ENCODE peak calls at places on chromosomes 6 and 20, in four cellular contexts. L is HepG2, N is K562, T is GM12878. Q is an unnamed sample.

GRCh38 chr6:152110878-152111820 is 303.7 kb downstream of the ESR1 start:
- DNase-seq in L (no peak), N (no peak), T (no peak), Q (no peak)

GRCh38 chr20:44040202-44040915 is 125.7 kb downstream of the TOX2 start:
- DNase-seq in L (no peak), N (no peak), T (no peak), Q (no peak)

GRCh38 chr6:135170849-135171248 is 10.3 kb upstream of the MYB start:
- DNase-seq in L (no peak), N (no peak), T (no peak), Q (no peak)

GRCh38 chr6:85004283-85005010 is 240.0 kb upstream of the TBX18 start:
- DNase-seq in L (no peak), N (no peak), T (no peak), Q (no peak)

GRCh38 chr20:9422335-9422734 is 92.1 kb upstream of the LAMP5 start:
- DNase-seq in L (no peak), N (no peak), T (no peak), Q (no peak)

GRCh38 chr20:10761232-10761631 is 87.4 kb upstream of the JAG1 start:
- DNase-seq in L (peak), N (no peak), T (no peak), Q (no peak)

GRCh38 chr6:79719248-79719975 is 88.3 kb downstream of the SH3BGRL2 start:
- DNase-seq in L (no peak), N (peak), T (no peak), Q (no peak)

GRCh38 chr6:5023923-5024322 is 20.1 kb upstream of the RPP40 start:
- DNase-seq in L (no peak), N (no peak), T (no peak), Q (no peak)

GRCh38 chr6:119446623-119447008 is 97.1 kb upstream of the MAN1A1 start:
- DNase-seq in L (no peak), N (peak), T (no peak), Q (no peak)

DNA sequence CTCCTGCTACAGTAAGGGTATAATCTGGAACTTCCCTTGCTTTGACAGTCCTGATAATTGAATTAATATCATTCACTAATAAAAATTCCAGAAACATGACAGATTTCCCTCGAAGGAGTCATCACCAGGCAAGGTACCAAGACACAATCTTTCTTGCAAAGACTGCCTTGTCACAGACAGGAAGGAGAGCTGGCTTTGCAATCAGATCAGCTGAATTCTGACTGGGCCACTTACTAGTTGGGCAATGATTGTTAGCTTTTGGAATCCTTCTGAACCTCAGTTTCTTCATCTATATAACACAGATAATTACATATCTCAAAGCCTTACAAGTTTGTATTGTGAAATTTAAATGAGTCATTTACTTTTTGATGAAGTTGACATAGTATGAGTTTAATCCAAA is 344.2 kb downstream of the RFPL4B start:
- DNase-seq in L (no peak), N (peak), T (no peak), Q (no peak)
- TF ChIP-seq SP1 in L (no peak), N (no peak), T (no peak), Q (no peak)

GRCh38 chr20:25340380-25340779 is 50.3 kb downstream of the ABHD12 start:
- DNase-seq in L (no peak), N (no peak), T (no peak), Q (no peak)
- TF ChIP-seq BHLHE40 in L (no peak), N (no peak), T (no peak), Q (no peak)

GRCh38 chr6:70956451-70957283 is at the start of gene B3GAT2:
- DNase-seq in L (no peak), N (no peak), T (no peak), Q (peak)
- TF ChIP-seq SP1 in L (no peak), N (no peak), T (no peak), Q (no peak)

GRCh38 chr6:17885889-17886576 is 101.4 kb downstream of the KIF13A start:
- DNase-seq in L (no peak), N (no peak), T (no peak), Q (no peak)
- TF ChIP-seq BHLHE40 in L (no peak), N (no peak), T (no peak), Q (no peak)

DNA sequence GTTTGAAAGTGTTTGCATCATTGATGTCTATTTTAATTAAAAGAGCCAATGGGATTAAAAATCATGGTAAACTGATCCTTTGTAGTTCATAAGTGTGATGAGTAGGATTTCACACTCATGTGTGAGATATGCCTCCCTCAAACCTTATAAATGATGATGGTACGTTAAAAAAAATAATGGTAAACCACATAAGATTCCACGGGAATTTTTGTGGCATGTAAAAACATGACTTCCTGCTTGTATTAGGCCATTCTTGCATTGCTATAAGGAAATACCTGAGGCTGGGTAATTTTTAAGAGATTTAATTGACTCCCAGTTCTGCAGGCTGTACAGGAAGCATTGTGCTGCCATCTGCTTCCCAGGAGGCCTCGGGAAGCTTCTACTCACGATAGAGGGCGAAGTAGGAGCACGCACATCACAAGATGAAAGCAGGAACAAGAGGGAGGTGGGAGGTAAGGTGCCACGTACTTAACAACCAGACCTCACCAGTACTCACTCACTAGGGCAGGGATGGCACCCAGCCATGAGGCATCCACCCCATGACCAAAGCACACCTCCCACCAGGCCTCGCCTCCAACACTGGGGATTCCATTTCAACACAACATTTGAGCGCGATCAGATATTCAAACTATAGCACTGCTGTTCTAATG is 187.6 kb upstream of the QKI start:
- DNase-seq in L (no peak), N (no peak), T (no peak), Q (no peak)
- TF ChIP-seq SP1 in L (no peak), N (no peak), T (no peak), Q (no peak)

GRCh38 chr6:124226396-124226795 is 422.7 kb downstream of the NKAIN2 start:
- DNase-seq in L (no peak), N (no peak), T (no peak), Q (no peak)

DNA sequence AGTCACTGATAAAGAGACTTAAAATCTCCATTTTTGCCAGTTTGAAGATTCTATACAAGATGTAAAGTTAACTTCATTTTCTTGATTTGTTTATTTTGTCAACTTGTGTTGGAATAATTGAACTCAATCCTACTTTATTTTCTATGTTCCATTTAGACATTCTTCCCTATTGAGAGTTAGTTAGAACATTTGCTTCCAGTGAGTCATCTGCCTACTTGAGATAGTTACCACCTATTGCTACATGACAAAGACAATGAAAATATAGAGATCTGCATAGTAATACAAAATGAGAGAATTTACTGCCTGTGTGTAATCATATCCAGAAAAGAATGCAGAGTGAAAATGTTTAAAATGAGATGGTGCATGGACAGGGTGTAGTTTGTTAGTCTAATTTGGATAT is 419.9 kb downstream of the NKAIN2 start:
- DNase-seq in L (no peak), N (no peak), T (no peak), Q (no peak)
- TF ChIP-seq BHLHE40 in L (no peak), N (no peak), T (no peak), Q (no peak)

GRCh38 chr6:136607204-136607931 is 57.1 kb upstream of the MAP7 start:
- DNase-seq in L (peak), N (no peak), T (no peak), Q (no peak)
- TF ChIP-seq SP1 in L (no peak), N (no peak), T (no peak), Q (no peak)

DNA sequence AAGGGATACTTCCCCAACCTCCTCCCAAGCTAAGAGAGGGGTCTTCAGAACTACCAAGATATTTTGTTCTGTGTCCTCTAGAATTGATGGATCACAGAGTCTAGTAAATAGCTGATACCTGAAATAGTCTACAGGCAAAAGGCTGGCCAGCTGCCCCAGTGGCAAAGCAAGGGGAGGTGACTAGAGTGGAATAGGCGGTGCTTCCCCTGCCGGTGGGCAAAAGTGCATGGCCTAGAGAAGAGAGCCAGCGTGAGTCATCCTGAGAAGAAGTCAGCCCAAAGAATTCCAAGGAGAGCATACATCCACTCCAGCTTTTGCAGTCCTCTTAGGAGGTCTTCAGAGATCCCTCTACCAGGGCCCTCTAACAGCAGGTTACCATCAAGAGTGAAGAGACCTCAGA is 14.7 kb downstream of the DPPA5 start:
- DNase-seq in L (no peak), N (no peak), T (no peak), Q (peak)
- TF ChIP-seq BHLHE40 in L (no peak), N (no peak), T (no peak), Q (no peak)

GRCh38 chr20:20664795-20665194 is 47.6 kb downstream of the RALGAPA2 start:
- DNase-seq in L (peak), N (peak), T (no peak), Q (peak)
- TF ChIP-seq SP1 in L (no peak), N (no peak), T (no peak), Q (no peak)